ENCODE peak calls at places on chromosome 1, in seven cellular contexts. E is brain microvascular endothelial cell; Y is fibroblast of mammary gland; X is A172; F is activated T-helper 1 cell treated with anti-CD3 and anti-CD28 coated beads, Interleukin-12 subunit alpha, Interleukin-12 subunit beta, Interleukin-2, Interleukin-4 antibody, amounts not matched to agents 30 ng/mL and 10 ng/mL and 1 ng/mL, durations not matched to agents 14 hours and 24 hours and 36 hours; V is AG09309; A is NCI-H1092. M is an unnamed sample.

GRCh38 chr1:241118049-241118448 is 239.0 kb downstream of the RGS7 start:
- DNase-seq in F (no peak), V (no peak), A (no peak), E (no peak), X (no peak), Y (no peak), M (no peak)

GRCh38 chr1:169788402-169788801 is 6.3 kb downstream of the METTL18 start:
- DNase-seq in E (no peak), A (no peak), X (no peak), V (no peak), Y (no peak), F (no peak), M (no peak)

GRCh38 chr1:212166296-212167039 is 118.7 kb upstream of the PPP2R5A start:
- DNase-seq in V (no peak), E (no peak), X (no peak), A (no peak), F (no peak), Y (no peak), M (no peak)

GRCh38 chr1:161258439-161259386 is at the start of gene PCP4L1:
- DNase-seq in X (no peak), A (no peak), V (no peak), Y (peak), F (peak), E (peak), M (peak)

GRCh38 chr1:89657886-89658285 is 25.0 kb downstream of the LRRC8C start:
- DNase-seq in A (no peak), F (peak), V (no peak), Y (no peak), X (no peak), E (no peak), M (no peak)

GRCh38 chr1:108012553-108012952 is 47.6 kb upstream of the VAV3 start:
- DNase-seq in Y (no peak), X (no peak), V (no peak), F (no peak), E (no peak), A (no peak), M (no peak)

GRCh38 chr1:89363196-89363595 is 663 bp upstream of the GBP6 start:
- DNase-seq in E (no peak), Y (no peak), X (no peak), A (no peak), V (no peak), F (peak), M (no peak)

GRCh38 chr1:158189637-158190036 is 8.9 kb downstream of the CD1D start:
- DNase-seq in X (no peak), Y (no peak), A (no peak), F (no peak), E (no peak), V (no peak), M (no peak)

GRCh38 chr1:211642870-211643269 is 32.6 kb downstream of the NEK2 start:
- DNase-seq in X (no peak), E (no peak), A (no peak), F (no peak), V (no peak), Y (no peak), M (no peak)

GRCh38 chr1:53090227-53091147 is 28.5 kb downstream of the PODN start:
- DNase-seq in Y (no peak), V (no peak), A (no peak), F (no peak), X (no peak), E (no peak), M (no peak)

GRCh38 chr1:109161836-109162606 is 48.1 kb downstream of the ELAPOR1 start:
- DNase-seq in V (peak), E (peak), Y (peak), X (peak), A (no peak), F (peak), M (peak)

GRCh38 chr1:19863804-19864203 is 18.4 kb upstream of the OTUD3 start:
- DNase-seq in Y (peak), V (peak), X (peak), F (no peak), A (no peak), E (peak), M (no peak)

M was measured in adrenal gland.